ENCODE peak calls at places on chromosomes 3 and 15, in four cellular contexts. A is lung, R is adrenal gland, J is fibroblast of lung. K is an unnamed sample.
A peak's percentile ranks its signal among the peaks of the same experiment; 100 is the strongest.

GRCh38 chr15:69092159-69092558 is 68.3 kb upstream of the GLCE start:
- DNase-seq in A (no peak), J (peak; percentile 77), R (no peak), K (no peak)

GRCh38 chr3:51389423-51390183 is 1.5 kb upstream of the RBM15B start:
- DNase-seq in J (peak; percentile 48), A (peak; percentile 49), R (peak; percentile 72), K (peak; percentile 73)

GRCh38 chr15:92666780-92667179 is 11.2 kb upstream of the FAM174B start:
- DNase-seq in R (peak; percentile 81), A (peak; percentile 59), J (no peak), K (no peak)

GRCh38 chr3:176274161-176274560 is 923.1 kb downstream of the TBL1XR1 start:
- DNase-seq in R (no peak), A (no peak), J (no peak), K (no peak)

GRCh38 chr3:133742351-133743091 is 3.7 kb upstream of the TF start:
- DNase-seq in R (no peak), J (peak; percentile 53), A (no peak), K (no peak)

GRCh38 chr3:169600732-169601131 is 62.8 kb downstream of the MECOM start:
- DNase-seq in J (no peak), A (no peak), R (no peak), K (no peak)

GRCh38 chr15:65423977-65424679 is 1.4 kb upstream of the IGDCC4 start:
- DNase-seq in R (no peak), J (peak; percentile 67), A (no peak), K (no peak)

GRCh38 chr3:13301295-13301987 is 118.7 kb downstream of the NUP210 start:
- DNase-seq in A (no peak), R (no peak), J (peak; percentile 83), K (no peak)

GRCh38 chr15:82999905-83000671 is 11.4 kb downstream of the C15orf40 start:
- DNase-seq in A (no peak), R (no peak), J (peak; percentile 60), K (peak; percentile 53)

GRCh38 chr3:134039161-134039862 is 9.6 kb upstream of the SLCO2A1 start:
- DNase-seq in A (no peak), J (no peak), R (no peak), K (no peak)

GRCh38 chr3:126267169-126267975 is 87.0 kb upstream of the ALDH1L1 start:
- DNase-seq in J (peak; percentile 91), A (peak; percentile 86), R (peak; percentile 80), K (no peak)

GRCh38 chr3:87895983-87896382 is 162.8 kb downstream of the CGGBP1 start:
- DNase-seq in R (no peak), J (no peak), A (no peak), K (no peak)

GRCh38 chr3:142664819-142665218 is 59.0 kb upstream of the TRPC1 start:
- DNase-seq in A (no peak), R (no peak), J (no peak), K (no peak)

GRCh38 chr15:79440355-79440908 is 8.3 kb downstream of the MINAR1 start:
- DNase-seq in R (no peak), J (no peak), A (peak; percentile 22), K (no peak)

GRCh38 chr15:29731865-29732264 is 90.4 kb downstream of the TJP1 start:
- DNase-seq in A (no peak), R (no peak), J (no peak), K (no peak)

GRCh38 chr3:47410417-47410720 is 29.5 kb downstream of the PTPN23 start:
- DNase-seq in A (no peak), R (no peak), J (no peak), K (no peak)

GRCh38 chr3:5202267-5202666 is 14.8 kb downstream of the EDEM1 start:
- DNase-seq in A (no peak), R (no peak), J (no peak), K (no peak)

GRCh38 chr3:149623819-149624218 is 34.0 kb downstream of the WWTR1 start:
- DNase-seq in J (peak; percentile 36), R (no peak), A (no peak), K (no peak)

GRCh38 chr3:65326574-65326973 is 638.8 kb upstream of the ADAMTS9 start:
- DNase-seq in R (no peak), A (no peak), J (no peak), K (no peak)

GRCh38 chr3:66472313-66473134 is 28.3 kb downstream of the LRIG1 start:
- DNase-seq in J (peak; percentile 90), A (no peak), R (no peak), K (peak; percentile 52)

GRCh38 chr15:76342382-76343201 is 6.0 kb downstream of the ISL2 start:
- DNase-seq in A (no peak), R (no peak), J (no peak), K (peak; percentile 4)

GRCh38 chr3:182793663-182794454 is 555 bp downstream of the ATP11B start:
- DNase-seq in R (peak; percentile 69), J (peak; percentile 43), A (peak; percentile 42), K (peak; percentile 49)

DNA sequence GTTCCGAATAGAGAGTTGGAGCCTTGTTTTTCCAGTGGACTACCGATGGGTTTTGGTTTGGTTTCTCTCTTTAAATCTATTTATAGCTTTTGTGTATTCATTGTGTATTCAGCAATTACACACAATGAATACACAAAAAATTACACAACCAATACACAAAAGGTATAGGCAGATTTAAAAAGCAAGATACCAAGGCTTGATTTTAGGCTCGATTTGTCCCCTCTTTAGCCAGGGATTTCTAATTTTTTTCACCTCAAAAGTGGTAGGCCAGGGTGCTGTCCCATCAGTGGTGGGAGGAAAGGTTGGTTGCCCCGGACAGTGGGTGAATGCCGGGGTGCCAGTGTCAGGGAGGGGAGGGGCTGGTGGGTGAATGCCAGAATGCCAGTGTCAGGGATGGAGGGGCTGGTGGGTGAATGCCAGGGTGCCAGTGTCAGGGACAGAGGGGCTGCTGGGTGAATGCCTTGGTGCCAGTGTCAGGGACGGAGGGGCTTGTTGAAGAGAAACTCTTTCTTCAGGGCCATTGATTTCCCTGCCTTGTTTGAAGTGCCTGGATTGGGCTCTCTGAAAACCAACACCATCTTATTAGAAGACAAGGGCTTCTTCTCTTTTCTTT is 186.2 kb downstream of the GOLGA6L6 start:
- DNase-seq in J (no peak), R (peak; percentile 50), A (no peak), K (no peak)
- H3K9me3 ChIP-seq in J (peaks cover 11% of the 10 kb centered on the region), R (no peaks in the 10 kb centered on the region), A (peaks cover 3% of the 10 kb centered on the region), K (no peaks in the 10 kb centered on the region)

GRCh38 chr3:189188466-189188865 is 16.7 kb downstream of the TPRG1 start:
- DNase-seq in R (no peak), A (no peak), J (peak; percentile 74), K (no peak)

GRCh38 chr3:189184566-189184965 is 12.8 kb downstream of the TPRG1 start:
- DNase-seq in R (peak; percentile 55), J (no peak), A (no peak), K (no peak)

GRCh38 chr3:189186093-189186492 is 14.3 kb downstream of the TPRG1 start:
- DNase-seq in A (peak; percentile 39), J (peak; percentile 68), R (peak; percentile 72), K (no peak)
- H3K27ac ChIP-seq in A (no peak overlapping the region), J (no peak overlapping the region), R (no peak overlapping the region), K (no peak overlapping the region)

GRCh38 chr15:25691544-25692430 is 171.3 kb downstream of the ATP10A start:
- DNase-seq in J (no peak), R (no peak), A (no peak), K (no peak)
- H3K9me3 ChIP-seq in J (no peaks in the 10 kb centered on the region), R (no peaks in the 10 kb centered on the region), A (no peaks in the 10 kb centered on the region), K (no peaks in the 10 kb centered on the region)

GRCh38 chr3:30826381-30827061 is 67.9 kb downstream of the GADL1 start:
- DNase-seq in R (no peak), A (no peak), J (peak; percentile 56), K (no peak)
- H3K27ac ChIP-seq in R (no peak overlapping the region), A (no peak overlapping the region), J (no peak overlapping the region), K (no peak overlapping the region)

DNA sequence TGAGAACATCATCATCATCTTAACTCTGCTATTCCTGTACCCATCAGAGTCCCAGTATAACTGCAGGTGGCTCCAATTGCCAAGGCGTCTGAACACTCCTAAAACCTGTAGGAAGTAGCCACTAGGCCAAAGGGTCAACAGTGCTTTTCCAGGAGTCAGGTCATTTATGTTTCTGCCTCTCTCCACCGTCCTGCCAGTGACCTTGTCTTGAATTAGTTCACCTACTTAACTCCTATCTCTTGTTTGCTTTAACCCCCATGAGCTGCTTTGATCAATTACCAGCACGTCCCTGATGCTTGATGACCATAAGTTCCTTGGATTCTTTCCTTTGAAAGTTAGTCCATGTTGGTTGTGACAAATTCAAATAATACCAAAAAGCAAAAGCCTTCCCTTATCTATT is 169.8 kb upstream of the ANKRD28 start:
- DNase-seq in A (no peak), R (no peak), J (no peak), K (no peak)
- H3K9me3 ChIP-seq in A (no peaks in the 10 kb centered on the region), R (no peaks in the 10 kb centered on the region), J (no peaks in the 10 kb centered on the region), K (no peaks in the 10 kb centered on the region)

GRCh38 chr3:52844290-52844985 is 9.6 kb upstream of the MUSTN1 start:
- DNase-seq in A (no peak), J (no peak), R (no peak), K (no peak)

GRCh38 chr3:52845691-52846426 is 11.0 kb upstream of the MUSTN1 start:
- DNase-seq in A (no peak), R (no peak), J (no peak), K (no peak)

GRCh38 chr3:52846427-52846983 is 11.7 kb upstream of the MUSTN1 start:
- DNase-seq in J (no peak), R (no peak), A (no peak), K (no peak)

GRCh38 chr3:52843881-52844280 is 9.1 kb upstream of the MUSTN1 start:
- DNase-seq in R (no peak), J (no peak), A (no peak), K (no peak)

DNA sequence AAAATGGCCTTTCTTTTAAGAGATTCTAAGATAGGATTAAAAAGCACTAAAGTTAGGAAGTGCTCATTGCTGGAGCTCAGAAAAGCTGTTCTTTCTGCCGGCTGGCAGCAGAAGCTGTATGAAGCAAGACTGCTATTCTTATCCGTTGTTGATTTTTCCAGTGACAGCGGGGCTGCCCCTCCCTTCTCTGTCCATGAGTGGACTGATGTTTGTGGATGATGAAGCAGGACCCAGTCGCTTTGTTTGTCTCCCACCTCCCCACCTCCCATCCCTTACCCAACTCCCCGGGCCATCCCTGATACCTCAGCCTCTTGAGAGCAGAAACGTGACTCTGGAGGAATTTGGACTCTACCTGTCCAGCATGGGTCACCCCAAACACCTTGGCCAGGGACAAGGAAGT is 10.3 kb upstream of the MUSTN1 start:
- DNase-seq in J (no peak), A (peak; percentile 39), R (peak; percentile 87), K (no peak)
- H3K27ac ChIP-seq in J (no peak overlapping the region), A (peak overlapping the region; percentile 50), R (no peak overlapping the region), K (no peak overlapping the region)

DNA sequence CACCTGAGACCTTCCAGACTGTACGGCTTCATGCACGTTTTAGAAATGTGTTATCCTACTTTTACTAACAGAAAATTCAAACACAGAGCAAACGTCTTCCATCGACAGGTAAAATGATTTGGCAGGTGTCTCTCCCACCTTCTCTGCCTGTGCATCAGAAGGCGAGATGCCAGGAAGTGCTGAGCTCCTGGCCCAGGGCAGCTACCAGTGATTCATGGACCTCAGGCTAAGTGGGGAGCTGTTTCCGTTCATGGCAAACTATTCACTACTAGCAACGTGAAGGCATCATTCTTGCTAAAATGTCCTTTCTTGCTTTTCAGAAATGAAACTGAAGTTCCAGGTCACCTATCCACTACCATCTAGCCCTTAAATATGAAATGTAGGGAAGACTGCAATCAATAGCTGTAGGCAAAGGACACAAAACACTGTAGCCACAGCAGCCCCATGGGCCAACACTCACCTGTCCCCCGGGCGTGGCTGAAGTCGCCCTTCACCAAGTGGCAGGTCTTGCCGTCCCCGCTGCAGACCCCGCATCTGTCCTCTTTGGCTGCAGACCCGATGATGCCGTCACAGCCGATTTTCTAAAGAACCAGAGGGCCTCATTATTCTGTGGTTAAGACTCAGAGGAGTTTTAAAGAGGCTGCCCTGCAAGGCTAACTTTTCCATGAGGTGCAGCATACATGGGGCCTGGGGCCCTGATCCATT is 245.7 kb downstream of the ADAMTS17 start:
- DNase-seq in R (peak; percentile 15), A (peak; percentile 22), J (no peak), K (no peak)
- H3K9me3 ChIP-seq in R (no peaks in the 10 kb centered on the region), A (peaks cover 6% of the 10 kb centered on the region), J (no peaks in the 10 kb centered on the region), K (no peaks in the 10 kb centered on the region)